ENCODE peak calls at places on chromosomes 7 and 10, in seven cellular contexts. T, C, F, J, B, I and P are unnamed samples.
A peak's percentile ranks its signal among the peaks of the same experiment; 100 is the strongest.

GRCh38 chr10:97450828-97451227 is 4.9 kb downstream of the ZDHHC16 start:
- DNase-seq in B (no peak), I (no peak), F (no peak), J (no peak), T (no peak), C (no peak), P (no peak)

GRCh38 chr10:49225218-49225876 is 37.2 kb upstream of the TMEM273 start:
- DNase-seq in J (no peak), B (no peak), C (no peak), F (no peak), I (no peak), T (no peak), P (no peak)

GRCh38 chr10:12533151-12533550 is 183.8 kb downstream of the CAMK1D start:
- DNase-seq in I (no peak), B (no peak), C (peak; percentile 29), T (no peak), F (no peak), J (no peak), P (no peak)

GRCh38 chr7:924541-925231 is 29.8 kb downstream of the ADAP1 start:
- DNase-seq in T (peak; percentile 81), J (no peak), C (no peak), B (no peak), F (peak; percentile 11), I (peak; percentile 82), P (no peak)

GRCh38 chr7:46321556-46322205 is 400.6 kb upstream of the IGFBP3 start:
- DNase-seq in J (no peak), F (no peak), I (no peak), T (no peak), C (peak; percentile 46), B (peak; percentile 68), P (peak; percentile 35)

GRCh38 chr10:77925795-77926565 is 575 bp downstream of the DLG5 start:
- DNase-seq in C (peak; percentile 85), J (no peak), B (peak; percentile 45), F (peak; percentile 67), T (peak; percentile 80), I (no peak), P (peak; percentile 54)

GRCh38 chr7:36238138-36238537 is 85.1 kb downstream of the EEPD1 start:
- DNase-seq in C (no peak), B (no peak), I (no peak), F (no peak), J (no peak), T (no peak), P (no peak)

GRCh38 chr10:98170249-98171117 is 36.0 kb downstream of the R3HCC1L start:
- DNase-seq in J (no peak), F (peak; percentile 71), C (peak; percentile 69), T (no peak), I (no peak), B (peak; percentile 73), P (peak; percentile 61)

GRCh38 chr7:100434297-100435144 is 1.8 kb downstream of the PPP1R35 start:
- DNase-seq in I (peak; percentile 22), B (no peak), T (no peak), C (no peak), J (no peak), F (no peak), P (no peak)

GRCh38 chr7:76262683-76263402 is 39.6 kb upstream of the HSPB1 start:
- DNase-seq in B (peak; percentile 81), F (peak; percentile 82), I (no peak), C (peak; percentile 73), J (no peak), T (no peak), P (peak; percentile 73)

GRCh38 chr7:2040201-2040892 is 192.4 kb downstream of the MAD1L1 start:
- DNase-seq in B (no peak), T (peak; percentile 65), C (no peak), J (no peak), F (peak; percentile 5), I (peak; percentile 51), P (no peak)

GRCh38 chr7:24395512-24395911 is 111.5 kb downstream of the NPY start:
- DNase-seq in F (no peak), J (no peak), C (no peak), T (no peak), B (peak; percentile 14), I (no peak), P (no peak)

GRCh38 chr10:79017882-79018550 is 50.8 kb upstream of the ZMIZ1 start:
- DNase-seq in B (no peak), F (no peak), C (no peak), I (peak; percentile 47), J (no peak), T (peak; percentile 51), P (no peak)

GRCh38 chr7:40717242-40717641 is 582.4 kb downstream of the SUGCT start:
- DNase-seq in T (no peak), I (no peak), J (no peak), F (peak; percentile 75), C (peak; percentile 86), B (peak; percentile 88), P (peak; percentile 94)

GRCh38 chr7:106916689-106917088 is 51.6 kb downstream of the PIK3CG start:
- DNase-seq in F (no peak), B (no peak), J (no peak), I (no peak), C (no peak), T (no peak), P (no peak)

GRCh38 chr7:127791790-127792189 is 139.8 kb downstream of the SND1 start:
- DNase-seq in F (no peak), C (peak; percentile 7), J (no peak), T (no peak), I (no peak), B (peak; percentile 74), P (peak; percentile 51)

GRCh38 chr7:127794551-127794950 is 142.6 kb downstream of the SND1 start:
- DNase-seq in T (no peak), I (no peak), J (no peak), B (no peak), C (no peak), F (no peak), P (no peak)

GRCh38 chr7:127793582-127793981 is 141.6 kb downstream of the SND1 start:
- DNase-seq in T (peak; percentile 76), J (no peak), F (no peak), B (no peak), C (no peak), I (no peak), P (no peak)

GRCh38 chr7:127794135-127794534 is 142.1 kb downstream of the SND1 start:
- DNase-seq in F (no peak), C (no peak), B (no peak), J (no peak), I (no peak), T (no peak), P (no peak)

GRCh38 chr7:127792528-127793342 is 140.7 kb downstream of the SND1 start:
- DNase-seq in F (peak; percentile 84), T (no peak), B (no peak), I (no peak), C (peak; percentile 48), J (no peak), P (peak; percentile 46)
- TF ChIP-seq CTCF in F (peak; percentile 78), T (peak; percentile 51), B (peak; percentile 68), I (peak; percentile 66), C (peak; percentile 74), J (no peak), P (peak; percentile 46)

DNA sequence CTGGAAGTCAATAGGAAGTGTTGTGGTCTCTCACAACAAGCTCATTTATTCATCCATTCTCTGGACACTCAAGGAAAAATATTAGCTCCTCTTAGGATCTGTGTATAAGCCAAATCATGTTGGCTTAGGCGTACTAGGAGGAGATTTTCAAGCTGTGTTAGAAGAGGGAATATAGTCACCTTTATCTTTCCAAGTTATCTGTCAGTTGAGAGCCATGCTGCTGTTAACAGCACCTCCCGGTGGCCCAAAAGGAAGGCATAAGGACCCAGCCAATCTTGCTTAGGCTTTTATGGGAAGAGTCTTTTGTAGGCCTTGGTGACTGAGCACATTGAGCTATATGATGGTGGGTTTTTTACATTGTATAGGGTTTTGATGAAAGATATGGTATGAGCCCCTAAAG is 220.0 kb downstream of the LRMDA start:
- DNase-seq in T (no peak), J (no peak), B (peak; percentile 34), C (peak; percentile 64), F (peak; percentile 41), I (no peak), P (peak; percentile 31)
- TF ChIP-seq CTCF in T (no peak), J (no peak), B (peak; percentile 52), C (peak; percentile 71), F (no peak), I (no peak), P (no peak)

GRCh38 chr10:100419911-100420449 is 42.8 kb upstream of the WNT8B start:
- DNase-seq in T (no peak), C (no peak), B (no peak), J (no peak), F (no peak), I (no peak), P (no peak)
- TF ChIP-seq CTCF in T (no peak), C (no peak), B (no peak), J (no peak), F (no peak), I (no peak), P (no peak)

DNA sequence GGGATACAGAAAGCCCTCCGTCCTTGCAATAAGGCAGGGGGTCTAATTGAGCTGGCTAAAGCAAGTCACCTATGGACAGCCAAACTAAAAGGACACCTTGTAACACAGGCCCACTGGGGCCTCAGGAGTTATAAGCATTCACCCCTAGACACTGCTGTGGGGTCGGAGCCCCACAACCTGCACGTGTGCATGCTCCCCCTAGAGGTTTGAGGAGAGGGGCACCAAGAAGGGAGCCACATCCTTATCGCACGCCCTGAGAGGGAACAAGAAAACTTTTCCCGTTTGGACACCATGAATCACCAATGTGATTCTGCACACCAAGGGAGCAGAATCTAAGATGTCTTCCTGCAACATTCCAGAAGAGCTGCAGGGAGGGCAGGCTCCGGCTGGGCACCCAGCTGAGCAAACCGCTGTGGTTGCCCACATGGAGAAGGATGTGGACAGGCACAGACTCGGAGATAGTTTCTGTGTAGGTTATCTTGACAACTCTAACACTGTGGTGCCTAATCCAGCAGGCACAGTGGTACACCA is 17.7 kb upstream of the TARP start:
- DNase-seq in F (peak; percentile 21), T (no peak), C (no peak), I (no peak), J (no peak), B (peak; percentile 55), P (no peak)
- TF ChIP-seq CTCF in F (peak; percentile 29), T (no peak), C (peak; percentile 13), I (no peak), J (no peak), B (peak; percentile 29), P (no peak)

DNA sequence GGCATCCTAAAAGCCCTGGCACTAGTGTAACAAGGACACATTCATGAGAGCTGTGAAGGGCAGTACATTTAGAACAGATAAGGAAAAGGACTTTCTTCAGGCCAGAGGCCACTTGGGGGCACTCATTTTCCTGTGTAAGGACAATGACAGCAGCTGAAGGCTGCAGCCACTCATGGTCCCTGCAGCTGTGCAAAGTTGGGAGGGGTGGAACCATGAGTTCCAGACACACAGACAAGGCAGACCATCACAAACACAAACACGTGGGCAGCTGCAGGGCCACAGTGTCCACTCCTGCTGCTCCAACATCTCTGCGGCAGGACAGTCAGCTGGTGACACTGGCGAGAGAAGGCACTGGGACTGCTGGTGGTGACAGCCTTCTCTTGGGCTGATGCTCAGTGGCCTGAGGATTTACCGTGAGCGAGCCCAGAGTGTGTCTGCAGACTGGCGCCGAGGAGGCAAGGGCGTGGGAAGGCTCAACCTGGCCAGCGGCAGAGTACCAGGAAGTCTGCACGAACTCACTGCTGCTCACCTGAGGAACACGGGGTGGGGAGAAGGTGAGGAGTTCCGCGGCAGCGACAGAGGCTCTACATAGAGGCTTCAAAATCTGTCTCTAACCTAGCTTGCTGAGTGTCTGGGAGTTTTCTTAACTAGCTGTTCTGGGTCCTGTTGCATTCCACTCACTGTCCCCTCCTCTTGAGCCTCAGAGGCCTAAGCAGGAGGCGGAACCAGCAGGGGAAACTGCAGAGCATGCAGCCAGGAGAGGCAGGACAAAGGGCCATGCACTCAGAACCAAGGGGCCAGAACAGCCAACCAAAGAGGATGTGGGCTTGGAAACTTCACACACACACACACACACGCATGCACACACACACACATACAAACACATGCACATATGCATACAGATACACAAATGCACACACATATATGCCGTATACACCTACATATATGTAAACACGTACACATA is 76.5 kb upstream of the DDC start:
- DNase-seq in T (no peak), B (no peak), J (no peak), C (no peak), F (no peak), I (no peak), P (no peak)
- TF ChIP-seq CTCF in T (no peak), B (no peak), J (no peak), C (no peak), F (no peak), I (peak; percentile 17), P (no peak)